ENCODE peak calls at places on chromosome 11, in ten cellular contexts. T is right lobe of liver; E is activated T-helper 2 cell treated with anti-CD3 and anti-CD28 coated beads, Interferon-gamma antibody, Interleukin-2, Interleukin-4, amounts not matched to agents 10 μg/mL and 5 μg/mL and 100 μg/mL, durations not matched to agents 14 hours and 24 hours and 36 hours; A is stimulated activated CD4-positive, alpha-beta T cell treated with anti-CD3 and anti-CD28 coated beads, Interleukin-2, amount 100 ng/mL, for 48 hours; W is RCC 7860; Q is non-pigmented ciliary epithelial cell; O is upper lobe of right lung; Z is head of caudate nucleus; X is HT1080; G is iris pigment epithelial cell. S is an unnamed sample.

GRCh38 chr11:23632293-23632692 is 772.0 kb upstream of the CCDC179 start:
- DNase-seq in T (no peak), E (no peak), A (no peak), W (no peak), Q (no peak), O (no peak), Z (no peak), X (no peak), G (no peak), S (no peak)

GRCh38 chr11:236774-237767 is at the start of gene PSMD13:
- DNase-seq in T (peak), E (peak), A (peak), W (peak), Q (peak), O (peak), Z (peak), X (peak), G (peak), S (peak)

GRCh38 chr11:120546312-120547205 is 35.0 kb downstream of the GRIK4 start:
- DNase-seq in T (peak), E (no peak), A (no peak), W (peak), Q (peak), O (no peak), Z (no peak), X (peak), G (peak), S (peak)

GRCh38 chr11:102837646-102838045 is 5.8 kb downstream of the MMP3 start:
- DNase-seq in T (no peak), E (no peak), A (no peak), W (no peak), Q (no peak), O (no peak), Z (no peak), X (no peak), G (no peak), S (no peak)

GRCh38 chr11:77300695-77301094 is 791 bp downstream of the GDPD4 start:
- DNase-seq in T (no peak), E (no peak), A (no peak), W (no peak), Q (no peak), O (no peak), Z (no peak), X (no peak), G (no peak), S (no peak)

GRCh38 chr11:130873766-130874165 is 42.5 kb downstream of the SNX19 start:
- DNase-seq in T (no peak), E (no peak), A (no peak), W (peak), Q (no peak), O (no peak), Z (no peak), X (peak), G (peak), S (no peak)

GRCh38 chr11:132540586-132540985 is 991.7 kb downstream of the OPCML start:
- DNase-seq in T (no peak), E (no peak), A (no peak), W (no peak), Q (no peak), O (no peak), Z (no peak), X (no peak), G (no peak), S (no peak)

GRCh38 chr11:10778217-10778970 is 27.3 kb downstream of the CTR9 start:
- DNase-seq in T (no peak), E (no peak), A (no peak), W (no peak), Q (peak), O (no peak), Z (peak), X (no peak), G (peak), S (no peak)

GRCh38 chr11:78282821-78283220 is 94.1 kb downstream of the USP35 start:
- DNase-seq in T (no peak), E (no peak), A (no peak), W (no peak), Q (no peak), O (no peak), Z (no peak), X (no peak), G (no peak), S (no peak)

GRCh38 chr11:77171885-77172665 is 44.0 kb downstream of the MYO7A start:
- DNase-seq in T (peak), E (no peak), A (no peak), W (no peak), Q (no peak), O (no peak), Z (no peak), X (no peak), G (no peak), S (no peak)

GRCh38 chr11:96185220-96185768 is 157.7 kb downstream of the MAML2 start:
- DNase-seq in T (no peak), E (no peak), A (no peak), W (no peak), Q (no peak), O (no peak), Z (no peak), X (no peak), G (no peak), S (no peak)